ENCODE peak calls at places on chromosomes 16 and 17, in eight cellular contexts. U is body of pancreas, K is spleen, W is Peyer's patch, N is H54, R is A549, P is upper lobe of left lung, V is ovary. F is an unnamed sample.

GRCh38 chr17:36705651-36706436 is 104.5 kb downstream of the MRM1 start:
- DNase-seq in U (peak; percentile 61), K (peak; percentile 80), W (peak; percentile 68), N (peak; percentile 70), R (peak; percentile 89), P (no peak), V (no peak), F (no peak)

GRCh38 chr17:82241926-82242697 is 13.3 kb downstream of the SLC16A3 start:
- DNase-seq in U (no peak), K (peak; percentile 79), W (no peak), N (no peak), R (no peak), P (peak; percentile 84), V (peak; percentile 85), F (no peak)

GRCh38 chr16:20401475-20402016 is 3.0 kb downstream of the PDILT start:
- DNase-seq in U (peak; percentile 37), K (no peak), W (no peak), N (no peak), R (no peak), P (no peak), V (no peak), F (no peak)

GRCh38 chr17:63399316-63399715 is 46.8 kb downstream of the CYB561 start:
- DNase-seq in U (no peak), K (no peak), W (no peak), N (no peak), R (no peak), P (no peak), V (no peak), F (no peak)

GRCh38 chr16:3854740-3855139 is 25.8 kb downstream of the CREBBP start:
- DNase-seq in U (no peak), K (no peak), W (no peak), N (no peak), R (no peak), P (no peak), V (no peak), F (no peak)

GRCh38 chr16:6571044-6571443 is 761.6 kb upstream of the RBFOX1 start:
- DNase-seq in U (no peak), K (no peak), W (no peak), N (no peak), R (no peak), P (no peak), V (no peak), F (no peak)

GRCh38 chr16:64089697-64090096 is 1032.2 kb downstream of the CDH11 start:
- DNase-seq in U (no peak), K (no peak), W (no peak), N (no peak), R (no peak), P (no peak), V (no peak), F (no peak)

GRCh38 chr17:48463531-48463930 is 33.5 kb upstream of the SKAP1 start:
- DNase-seq in U (no peak), K (no peak), W (no peak), N (no peak), R (no peak), P (no peak), V (no peak), F (no peak)

GRCh38 chr16:48813485-48813884 is 203.5 kb upstream of the N4BP1 start:
- DNase-seq in U (no peak), K (no peak), W (no peak), N (no peak), R (no peak), P (no peak), V (no peak), F (no peak)

GRCh38 chr17:40075216-40076100 is 12.7 kb downstream of the THRA start:
- DNase-seq in U (peak; percentile 97), K (peak; percentile 86), W (peak; percentile 86), N (no peak), R (no peak), P (no peak), V (peak; percentile 76), F (no peak)

GRCh38 chr17:78113804-78114785 is 14.5 kb downstream of the TMC6 start:
- DNase-seq in U (no peak), K (peak; percentile 68), W (no peak), N (no peak), R (no peak), P (no peak), V (no peak), F (no peak)

GRCh38 chr17:58308985-58309917 is 19.3 kb downstream of the TSPOAP1 start:
- DNase-seq in U (no peak), K (no peak), W (peak; percentile 38), N (no peak), R (no peak), P (no peak), V (no peak), F (no peak)

GRCh38 chr17:29089601-29090044 is 46.7 kb downstream of the PIPOX start:
- DNase-seq in U (no peak), K (no peak), W (no peak), N (no peak), R (no peak), P (no peak), V (no peak), F (no peak)

GRCh38 chr16:1258218-1258587 is 2.3 kb downstream of the TPSD1 start:
- DNase-seq in U (no peak), K (no peak), W (no peak), N (no peak), R (no peak), P (no peak), V (no peak), F (no peak)

GRCh38 chr17:15651583-15652110 is 32.1 kb upstream of the FBXW10B start:
- DNase-seq in U (peak; percentile 83), K (peak; percentile 90), W (peak; percentile 95), N (peak; percentile 83), R (peak; percentile 96), P (peak; percentile 53), V (peak; percentile 77), F (peak; percentile 93)

GRCh38 chr16:90037202-90037765 is 18.0 kb upstream of the DBNDD1 start:
- DNase-seq in U (no peak), K (no peak), W (no peak), N (no peak), R (no peak), P (no peak), V (no peak), F (no peak)

GRCh38 chr16:16150117-16150877 is 73.0 kb downstream of the ABCC6 start:
- DNase-seq in U (peak; percentile 85), K (no peak), W (no peak), N (no peak), R (no peak), P (peak; percentile 84), V (peak; percentile 96), F (no peak)

GRCh38 chr17:40122944-40123810 is 1.4 kb downstream of the MSL1 start:
- DNase-seq in U (peak; percentile 56), K (peak; percentile 90), W (peak; percentile 68), N (no peak), R (peak; percentile 72), P (no peak), V (peak; percentile 68), F (no peak)

GRCh38 chr17:74497471-74497870 is 31.0 kb downstream of the CD300A start:
- DNase-seq in U (no peak), K (no peak), W (peak; percentile 38), N (no peak), R (no peak), P (no peak), V (no peak), F (peak; percentile 60)

GRCh38 chr16:87829123-87829980 is 40.0 kb downstream of the SLC7A5 start:
- DNase-seq in U (no peak), K (no peak), W (no peak), N (no peak), R (no peak), P (peak; percentile 30), V (no peak), F (no peak)
- TF ChIP-seq POLR2A in U (no peak), K (no peak), W (no peak), N (no peak), R (no peak), P (no peak), V (no peak), F (no peak)

GRCh38 chr17:34622862-34623261 is 43.5 kb downstream of the TMEM132E start:
- DNase-seq in U (no peak), K (no peak), W (no peak), N (no peak), R (no peak), P (no peak), V (no peak), F (no peak)

GRCh38 chr17:34623856-34624766 is 44.7 kb downstream of the TMEM132E start:
- DNase-seq in U (no peak), K (no peak), W (no peak), N (no peak), R (no peak), P (no peak), V (no peak), F (no peak)

GRCh38 chr17:34624767-34625389 is 45.5 kb downstream of the TMEM132E start:
- DNase-seq in U (no peak), K (no peak), W (no peak), N (no peak), R (no peak), P (no peak), V (no peak), F (no peak)

GRCh38 chr17:34628883-34629282 is 49.5 kb downstream of the TMEM132E start:
- DNase-seq in U (no peak), K (no peak), W (no peak), N (no peak), R (no peak), P (peak; percentile 62), V (no peak), F (no peak)

GRCh38 chr17:34626141-34626681 is 46.8 kb downstream of the TMEM132E start:
- DNase-seq in U (peak; percentile 39), K (no peak), W (no peak), N (no peak), R (no peak), P (peak; percentile 76), V (no peak), F (no peak)
- TF ChIP-seq POLR2A in U (no peak), K (no peak), W (no peak), N (no peak), R (no peak), P (no peak), V (no peak), F (no peak)

GRCh38 chr17:53626286-53626685 is 196.4 kb upstream of the KIF2B start:
- DNase-seq in U (no peak), K (no peak), W (no peak), N (no peak), R (no peak), P (no peak), V (no peak), F (no peak)
- TF ChIP-seq POLR2A in U (no peak), K (no peak), W (no peak), N (no peak), R (no peak), P (no peak), V (no peak), F (no peak)

DNA sequence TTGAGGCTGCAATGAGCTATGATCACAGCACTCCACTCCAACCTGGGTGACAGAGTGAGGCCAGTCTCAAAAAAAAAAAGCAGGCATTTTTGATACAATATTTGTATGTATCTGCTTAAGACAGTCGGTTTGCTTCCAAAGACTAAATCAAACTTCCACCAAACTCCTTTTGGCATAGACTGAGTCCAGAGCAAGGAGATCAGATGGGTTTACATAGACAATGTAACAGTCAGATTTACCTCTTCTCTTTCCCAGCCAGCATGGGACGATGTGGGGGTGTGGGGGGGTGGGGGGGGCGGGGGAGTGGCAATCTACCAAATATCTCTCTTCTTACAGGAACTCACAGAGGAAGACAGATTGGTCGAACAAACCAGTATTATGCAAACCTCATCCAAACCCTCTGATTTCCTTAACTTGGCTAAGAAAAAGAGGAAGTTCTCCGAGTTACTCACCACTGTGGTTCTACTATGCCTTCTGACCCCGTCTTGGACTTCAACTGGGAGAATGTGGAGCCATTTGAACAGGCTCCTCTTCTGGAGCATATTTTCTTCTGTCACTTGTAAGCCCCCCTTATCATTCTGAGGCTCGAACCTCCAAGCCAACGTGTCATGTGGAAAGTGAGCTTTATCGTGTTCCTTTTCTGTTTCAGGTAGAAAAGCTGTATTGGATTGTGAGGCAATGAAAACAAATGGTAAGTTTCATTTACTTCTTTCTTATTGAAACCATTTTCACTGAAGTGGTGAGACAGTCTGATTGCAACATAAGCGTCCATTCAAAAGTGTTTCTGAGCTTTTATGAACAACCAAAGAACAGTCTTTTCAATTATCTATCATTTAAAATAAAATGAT is at the start of gene MILR1:
- DNase-seq in U (no peak), K (no peak), W (peak; percentile 63), N (peak; percentile 58), R (peak; percentile 56), P (no peak), V (no peak), F (no peak)
- TF ChIP-seq POLR2A in U (no peak), K (no peak), W (no peak), N (no peak), R (no peak), P (peak; percentile 48), V (no peak), F (no peak)

F was measured in lower leg skin.